ENCODE peak calls at places on chromosome X, in eight cellular contexts. Q is CD4-positive, CD25-positive, alpha-beta regulatory T cell; V is colonic mucosa; Z is CD4-positive, alpha-beta T cell; A is cardiac muscle cell; B is ovary; R is body of pancreas; Y is substantia nigra. L is an unnamed sample.

GRCh38 chrX:3461824-3462508 is 115.5 kb upstream of the MXRA5 start:
- DNase-seq in Q (no peak), V (no peak), Z (no peak), A (no peak), B (no peak), R (no peak), Y (no peak), L (no peak)

GRCh38 chrX:44459501-44459900 is 83.2 kb downstream of the FUNDC1 start:
- DNase-seq in Q (no peak), V (no peak), Z (no peak), A (no peak), B (no peak), R (no peak), Y (no peak), L (no peak)

GRCh38 chrX:131827935-131828334 is 195.2 kb upstream of the STK26 start:
- DNase-seq in Q (peak), V (no peak), Z (no peak), A (peak), B (no peak), R (no peak), Y (no peak), L (peak)

GRCh38 chrX:150643958-150644357 is 49.2 kb upstream of the MTMR1 start:
- DNase-seq in Q (no peak), V (no peak), Z (no peak), A (no peak), B (no peak), R (no peak), Y (no peak), L (no peak)

GRCh38 chrX:150692837-150693781 is at the start of gene MTMR1:
- DNase-seq in Q (peak), V (peak), Z (peak), A (peak), B (peak), R (peak), Y (peak), L (no peak)

GRCh38 chrX:136487647-136488046 is at the start of gene BRS3:
- DNase-seq in Q (no peak), V (no peak), Z (no peak), A (no peak), B (no peak), R (no peak), Y (no peak), L (no peak)

GRCh38 chrX:45198706-45199105 is 2.0 kb downstream of the DIPK2B start:
- DNase-seq in Q (no peak), V (no peak), Z (no peak), A (no peak), B (no peak), R (no peak), Y (no peak), L (no peak)

GRCh38 chrX:31629195-31629594 is 557.4 kb upstream of the FTHL17 start:
- DNase-seq in Q (no peak), V (no peak), Z (no peak), A (no peak), B (no peak), R (no peak), Y (no peak), L (no peak)

GRCh38 chrX:119401569-119401968 is 2.4 kb downstream of the SLC25A43 start:
- DNase-seq in Q (no peak), V (no peak), Z (no peak), A (no peak), B (no peak), R (no peak), Y (no peak), L (no peak)

GRCh38 chrX:119398587-119398973 is 556 bp upstream of the SLC25A43 start:
- DNase-seq in Q (no peak), V (peak), Z (no peak), A (no peak), B (no peak), R (no peak), Y (no peak), L (no peak)

GRCh38 chrX:119402588-119402987 is 3.5 kb downstream of the SLC25A43 start:
- DNase-seq in Q (no peak), V (no peak), Z (no peak), A (no peak), B (no peak), R (no peak), Y (no peak), L (no peak)

GRCh38 chrX:119399772-119400101 is 601 bp downstream of the SLC25A43 start:
- DNase-seq in Q (no peak), V (no peak), Z (no peak), A (no peak), B (no peak), R (no peak), Y (no peak), L (no peak)

GRCh38 chrX:119398974-119399771 is at the start of gene SLC25A43:
- DNase-seq in Q (peak), V (peak), Z (peak), A (peak), B (peak), R (peak), Y (peak), L (peak)
- H3K27ac ChIP-seq in Q (peak), V (peak), Z (no peak), A (no peak), B (peak), R (peak), Y (no peak), L (no peak)

DNA sequence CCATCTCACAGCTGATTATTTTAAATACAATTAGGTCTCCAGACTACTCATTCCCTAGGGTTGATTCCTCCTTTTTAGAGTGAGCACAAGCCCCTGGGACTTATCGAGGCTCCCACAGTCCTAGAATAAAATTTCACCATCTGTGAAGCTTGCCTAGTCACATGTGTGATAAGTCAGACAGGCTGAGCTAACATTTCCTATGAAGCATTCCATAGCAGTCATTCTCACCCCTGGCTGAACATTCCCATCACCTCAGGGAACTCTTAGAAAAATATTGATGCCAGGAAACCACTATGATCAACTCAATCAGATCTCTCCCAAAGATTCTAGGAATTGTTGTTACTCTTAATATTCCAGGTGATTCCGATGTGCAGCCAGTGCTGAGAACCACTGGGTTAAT is 37.7 kb downstream of the ARHGEF9 start:
- DNase-seq in Q (no peak), V (no peak), Z (no peak), A (peak), B (no peak), R (no peak), Y (no peak), L (no peak)
- H3K27ac ChIP-seq in Q (no peak), V (no peak), Z (no peak), A (no peak), B (no peak), R (no peak), Y (no peak), L (no peak)

GRCh38 chrX:22665818-22666217 is 333.9 kb upstream of the DDX53 start:
- DNase-seq in Q (no peak), V (no peak), Z (no peak), A (no peak), B (no peak), R (no peak), Y (no peak), L (no peak)
- H3K27ac ChIP-seq in Q (no peak), V (no peak), Z (no peak), A (no peak), B (no peak), R (no peak), Y (no peak), L (no peak)

GRCh38 chrX:72604705-72605104 is 32.1 kb upstream of the HDAC8 start:
- DNase-seq in Q (no peak), V (no peak), Z (no peak), A (no peak), B (no peak), R (no peak), Y (no peak), L (no peak)
- H3K27ac ChIP-seq in Q (no peak), V (no peak), Z (no peak), A (no peak), B (no peak), R (no peak), Y (no peak), L (no peak)

GRCh38 chrX:110301194-110301593 is 16.7 kb downstream of the AMMECR1 start:
- DNase-seq in Q (no peak), V (no peak), Z (no peak), A (no peak), B (no peak), R (no peak), Y (no peak), L (no peak)
- H3K27ac ChIP-seq in Q (no peak), V (no peak), Z (no peak), A (no peak), B (no peak), R (no peak), Y (no peak), L (no peak)

GRCh38 chrX:39752820-39753219 is 344.9 kb downstream of the BCOR start:
- DNase-seq in Q (no peak), V (peak), Z (no peak), A (no peak), B (peak), R (peak), Y (no peak), L (peak)
- H3K27ac ChIP-seq in Q (no peak), V (no peak), Z (no peak), A (no peak), B (no peak), R (peak), Y (no peak), L (no peak)